ENCODE peak calls at places on chromosome 11, in ten cellular contexts. S is HEK293T; I is sigmoid colon; P is dermis microvascular lymphatic vessel endothelial cell; Q is small intestine; N is adipocyte; C is GM03348; W is activated CD8-positive, alpha-beta memory T cell treated with anti-CD3 and anti-CD28 coated beads for 48 hours; U is nucleus accumbens; F is H9. M is an unnamed sample.

GRCh38 chr11:47667135-47667534 is 24.8 kb upstream of the MTCH2 start:
- DNase-seq in S (no peak), I (peak), P (no peak), Q (no peak), N (no peak), C (no peak), W (no peak), U (no peak), F (no peak), M (no peak)

GRCh38 chr11:1435820-1436467 is 46.2 kb downstream of the BRSK2 start:
- DNase-seq in S (peak), I (no peak), P (no peak), Q (no peak), N (no peak), C (no peak), W (no peak), U (no peak), F (peak), M (no peak)

GRCh38 chr11:33617672-33618362 is 82.8 kb downstream of the C11orf91 start:
- DNase-seq in S (no peak), I (no peak), P (peak), Q (no peak), N (no peak), C (no peak), W (no peak), U (no peak), F (no peak), M (no peak)

GRCh38 chr11:117830072-117830471 is 5.5 kb upstream of the FXYD2 start:
- DNase-seq in S (no peak), I (peak), P (no peak), Q (no peak), N (no peak), C (no peak), W (no peak), U (no peak), F (peak), M (no peak)

GRCh38 chr11:122235615-122236014 is 119.6 kb upstream of the BLID start:
- DNase-seq in S (no peak), I (peak), P (no peak), Q (no peak), N (peak), C (peak), W (no peak), U (no peak), F (no peak), M (peak)

GRCh38 chr11:17979770-17980371 is 33.0 kb downstream of the SERGEF start:
- DNase-seq in S (peak), I (no peak), P (peak), Q (peak), N (peak), C (peak), W (no peak), U (no peak), F (peak), M (no peak)

GRCh38 chr11:25733777-25734176 is 598.2 kb upstream of the ANO3 start:
- DNase-seq in S (no peak), I (no peak), P (no peak), Q (no peak), N (peak), C (no peak), W (no peak), U (no peak), F (no peak), M (no peak)

GRCh38 chr11:37320921-37321320 is 722.9 kb upstream of the RAG2 start:
- DNase-seq in S (no peak), I (no peak), P (no peak), Q (no peak), N (no peak), C (no peak), W (no peak), U (no peak), F (no peak), M (no peak)

GRCh38 chr11:4619514-4619913 is 11.5 kb upstream of the TRIM68 start:
- DNase-seq in S (no peak), I (no peak), P (no peak), Q (peak), N (no peak), C (no peak), W (no peak), U (no peak), F (no peak), M (no peak)

GRCh38 chr11:71112454-71112853 is 139.9 kb downstream of the SHANK2 start:
- DNase-seq in S (no peak), I (no peak), P (no peak), Q (peak), N (no peak), C (no peak), W (no peak), U (no peak), F (peak), M (no peak)

GRCh38 chr11:75135021-75135650 is 15.8 kb upstream of the SLCO2B1 start:
- DNase-seq in S (no peak), I (no peak), P (no peak), Q (no peak), N (no peak), C (no peak), W (no peak), U (no peak), F (no peak), M (no peak)

GRCh38 chr11:97833412-97833811 is 1187.3 kb upstream of the CNTN5 start:
- DNase-seq in S (no peak), I (no peak), P (no peak), Q (no peak), N (no peak), C (no peak), W (no peak), U (no peak), F (no peak), M (no peak)

GRCh38 chr11:124892750-124893454 is 4.8 kb downstream of the ROBO4 start:
- DNase-seq in S (no peak), I (peak), P (peak), Q (no peak), N (no peak), C (no peak), W (no peak), U (no peak), F (no peak), M (no peak)

GRCh38 chr11:212150-213100 is 4.9 kb downstream of the RIC8A start:
- DNase-seq in S (no peak), I (peak), P (no peak), Q (no peak), N (no peak), C (no peak), W (no peak), U (no peak), F (no peak), M (no peak)

GRCh38 chr11:706957-707816 is 1.2 kb downstream of the EPS8L2 start:
- DNase-seq in S (no peak), I (no peak), P (no peak), Q (peak), N (peak), C (peak), W (no peak), U (no peak), F (peak), M (peak)

GRCh38 chr11:45298718-45299117 is 12.6 kb upstream of the SYT13 start:
- DNase-seq in S (no peak), I (no peak), P (no peak), Q (no peak), N (no peak), C (no peak), W (no peak), U (no peak), F (peak), M (no peak)

GRCh38 chr11:58060535-58060934 is 29.8 kb downstream of the OR6Q1 start:
- DNase-seq in S (no peak), I (no peak), P (no peak), Q (no peak), N (no peak), C (no peak), W (no peak), U (no peak), F (no peak), M (no peak)

M was measured in MG63.